ENCODE peak calls at places on chromosomes 5 and 9, in nine cellular contexts. K, O, L, M, H, Y, T, E and I are unnamed samples.
A peak's percentile ranks its signal among the peaks of the same experiment; 100 is the strongest.

GRCh38 chr5:175328176-175328575 is 115.8 kb downstream of the DRD1 start:
- DNase-seq in K (no peak), O (no peak), L (no peak), M (no peak), H (no peak), Y (no peak), T (no peak), E (no peak), I (no peak)

GRCh38 chr5:157184117-157184516 is 3.5 kb downstream of the ITK start:
- DNase-seq in K (no peak), O (no peak), L (no peak), M (no peak), H (no peak), Y (no peak), T (no peak), E (no peak), I (no peak)

GRCh38 chr9:8095531-8096223 is 296.1 kb upstream of the DMAC1 start:
- DNase-seq in K (no peak), O (no peak), L (no peak), M (no peak), H (peak; percentile 97), Y (no peak), T (no peak), E (no peak), I (no peak)

GRCh38 chr9:127707766-127708165 is 978 bp downstream of the CFAP157 start:
- DNase-seq in K (no peak), O (no peak), L (no peak), M (no peak), H (no peak), Y (no peak), T (peak; percentile 43), E (no peak), I (peak; percentile 55)

GRCh38 chr5:54440456-54440893 is 15.0 kb upstream of the HSPB3 start:
- DNase-seq in K (no peak), O (no peak), L (peak; percentile 48), M (no peak), H (no peak), Y (no peak), T (peak; percentile 29), E (peak; percentile 27), I (peak; percentile 57)

GRCh38 chr5:51582871-51583384 is 199.7 kb downstream of the ISL1 start:
- DNase-seq in K (no peak), O (no peak), L (no peak), M (no peak), H (no peak), Y (no peak), T (no peak), E (no peak), I (no peak)

GRCh38 chr9:137149942-137150484 is 11.1 kb downstream of the GRIN1 start:
- DNase-seq in K (no peak), O (no peak), L (no peak), M (no peak), H (no peak), Y (no peak), T (no peak), E (no peak), I (no peak)

GRCh38 chr9:129888085-129888808 is 53.0 kb downstream of the USP20 start:
- DNase-seq in K (no peak), O (no peak), L (peak; percentile 98), M (no peak), H (no peak), Y (no peak), T (no peak), E (peak; percentile 95), I (peak; percentile 99)

GRCh38 chr9:124602632-124603031 is 95.4 kb upstream of the NR5A1 start:
- DNase-seq in K (no peak), O (no peak), L (no peak), M (no peak), H (no peak), Y (no peak), T (no peak), E (no peak), I (no peak)

GRCh38 chr5:172048539-172049101 is 42.2 kb upstream of the FBXW11 start:
- DNase-seq in K (no peak), O (no peak), L (no peak), M (peak; percentile 64), H (no peak), Y (no peak), T (no peak), E (no peak), I (no peak)

GRCh38 chr9:83981126-83981871 is 694 bp downstream of the RMI1 start:
- DNase-seq in K (no peak), O (peak; percentile 20), L (peak; percentile 54), M (no peak), H (no peak), Y (no peak), T (peak; percentile 57), E (no peak), I (peak; percentile 41)